ENCODE peak calls at places on chromosomes 12 and 14, in four cellular contexts. Z, U, J and R are unnamed samples.

GRCh38 chr14:32509632-32510187 is 180.6 kb downstream of the AKAP6 start:
- DNase-seq in Z (peak), U (no peak), J (peak), R (no peak)

GRCh38 chr12:5708371-5708770 is 236.7 kb downstream of the ANO2 start:
- DNase-seq in Z (no peak), U (no peak), J (no peak), R (no peak)

GRCh38 chr14:23727566-23728335 is 91.6 kb downstream of the DHRS2 start:
- DNase-seq in Z (peak), U (no peak), J (peak), R (peak)

GRCh38 chr14:70448633-70449032 is 3.3 kb upstream of the ADAM21 start:
- DNase-seq in Z (peak), U (no peak), J (no peak), R (no peak)

GRCh38 chr12:48629541-48629940 is 52.5 kb downstream of the KANSL2 start:
- DNase-seq in Z (no peak), U (no peak), J (no peak), R (no peak)

GRCh38 chr12:108008163-108008562 is 120.9 kb upstream of the WSCD2 start:
- DNase-seq in Z (no peak), U (no peak), J (no peak), R (no peak)

GRCh38 chr12:104419717-104420116 is 37.0 kb upstream of the CHST11 start:
- DNase-seq in Z (no peak), U (no peak), J (no peak), R (no peak)

GRCh38 chr12:114799574-114800487 is 115.9 kb upstream of the TBX3 start:
- DNase-seq in Z (no peak), U (no peak), J (peak), R (no peak)

GRCh38 chr12:131444220-131445164 is 266.4 kb upstream of the SFSWAP start:
- DNase-seq in Z (no peak), U (no peak), J (no peak), R (no peak)

GRCh38 chr14:94021416-94022157 is 4.6 kb upstream of the OTUB2 start:
- DNase-seq in Z (peak), U (no peak), J (peak), R (no peak)

GRCh38 chr14:89921896-89922548 is 32.5 kb downstream of the EFCAB11 start:
- DNase-seq in Z (peak), U (no peak), J (peak), R (no peak)

GRCh38 chr14:52950410-52950897 is 396 bp downstream of the FERMT2 start:
- DNase-seq in Z (peak), U (peak), J (no peak), R (no peak)

GRCh38 chr12:118290130-118290529 is 82.6 kb downstream of the TAOK3 start:
- DNase-seq in Z (peak), U (no peak), J (peak), R (no peak)

GRCh38 chr12:15584366-15585041 is 204.7 kb downstream of the EPS8 start:
- DNase-seq in Z (peak), U (peak), J (peak), R (peak)

GRCh38 chr14:92951912-92952471 is 29.0 kb downstream of the CHGA start:
- DNase-seq in Z (peak), U (peak), J (peak), R (peak)

GRCh38 chr14:100010679-100011078 is 54.5 kb upstream of the EVL start:
- DNase-seq in Z (no peak), U (no peak), J (no peak), R (no peak)
- H3K4me3 ChIP-seq in Z (no peak), U (no peak), J (no peak), R (no peak)

GRCh38 chr12:27331927-27332324 is 710 bp upstream of the BMAL2 start:
- DNase-seq in Z (peak), U (no peak), J (no peak), R (no peak)

GRCh38 chr12:27333311-27334009 is 824 bp downstream of the BMAL2 start:
- DNase-seq in Z (no peak), U (peak), J (no peak), R (peak)

GRCh38 chr12:27334052-27334720 is 1.6 kb downstream of the BMAL2 start:
- DNase-seq in Z (no peak), U (no peak), J (no peak), R (no peak)

GRCh38 chr12:27331299-27331926 is 1.2 kb upstream of the BMAL2 start:
- DNase-seq in Z (peak), U (no peak), J (peak), R (no peak)

DNA sequence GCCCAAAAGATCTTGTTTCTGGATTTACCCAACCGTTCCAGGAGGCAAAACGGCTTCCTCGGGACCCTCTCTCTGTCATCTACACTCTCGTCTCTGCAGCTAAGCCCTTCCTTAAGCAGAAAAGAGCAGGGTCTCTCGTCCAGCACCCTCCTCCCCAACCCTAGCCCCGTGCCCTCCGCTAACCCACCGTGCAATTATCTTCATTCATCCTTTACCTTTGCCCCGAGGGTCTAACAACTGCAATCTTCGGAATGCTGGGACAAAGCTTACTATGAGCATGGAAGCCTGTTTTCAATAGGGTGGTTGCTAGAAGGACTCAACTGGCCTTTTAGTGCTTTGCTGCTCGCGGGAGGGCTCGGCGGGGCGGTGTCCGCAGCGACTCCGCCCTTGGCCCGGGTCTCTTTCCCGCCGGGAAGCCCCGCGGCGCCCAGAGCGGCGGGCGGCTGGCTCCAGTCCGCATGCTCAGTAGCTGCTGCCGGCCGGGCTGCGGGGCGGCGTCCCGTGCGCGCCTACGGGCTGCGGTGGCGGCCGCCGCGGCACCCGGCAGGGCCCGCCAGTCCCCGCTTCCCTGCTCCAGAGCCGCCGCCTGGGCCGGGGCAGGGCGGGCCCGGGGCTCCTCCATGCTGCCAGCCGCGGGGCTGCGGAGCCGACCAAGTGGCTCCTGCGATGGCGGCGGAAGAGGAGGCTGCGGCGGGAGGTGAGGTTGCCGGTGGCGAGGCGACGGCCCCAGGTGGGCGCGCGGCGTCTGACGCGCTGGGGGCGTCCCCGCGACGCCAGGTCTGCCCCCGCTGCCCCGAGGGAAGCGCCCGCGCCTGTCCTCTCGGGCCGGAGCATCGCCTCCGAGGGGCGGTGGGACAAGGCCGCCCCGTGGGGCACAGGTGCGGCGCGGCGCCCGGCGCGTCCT is at the start of gene BMAL2:
- DNase-seq in Z (peak), U (peak), J (peak), R (peak)
- H3K4me3 ChIP-seq in Z (peak), U (peak), J (peak), R (peak)

GRCh38 chr12:96720363-96720705 is 186.7 kb upstream of the NEDD1 start:
- DNase-seq in Z (no peak), U (peak), J (no peak), R (no peak)

GRCh38 chr12:96714199-96714598 is 192.9 kb upstream of the NEDD1 start:
- DNase-seq in Z (no peak), U (no peak), J (no peak), R (no peak)

GRCh38 chr12:96719671-96720362 is 187.2 kb upstream of the NEDD1 start:
- DNase-seq in Z (peak), U (no peak), J (peak), R (peak)
- H3K4me3 ChIP-seq in Z (peak), U (peak), J (peak), R (peak)

GRCh38 chr14:59215757-59216156 is 27.3 kb downstream of the DAAM1 start:
- DNase-seq in Z (no peak), U (no peak), J (no peak), R (no peak)

GRCh38 chr14:59217011-59217410 is 28.5 kb downstream of the DAAM1 start:
- DNase-seq in Z (peak), U (no peak), J (peak), R (no peak)

GRCh38 chr14:59214702-59215302 is 26.3 kb downstream of the DAAM1 start:
- DNase-seq in Z (no peak), U (no peak), J (no peak), R (no peak)

GRCh38 chr14:59215353-59215752 is 26.9 kb downstream of the DAAM1 start:
- DNase-seq in Z (peak), U (no peak), J (peak), R (no peak)

GRCh38 chr14:59213368-59214315 is 25.2 kb downstream of the DAAM1 start:
- DNase-seq in Z (peak), U (no peak), J (peak), R (no peak)
- H3K4me3 ChIP-seq in Z (no peak), U (no peak), J (no peak), R (no peak)

DNA sequence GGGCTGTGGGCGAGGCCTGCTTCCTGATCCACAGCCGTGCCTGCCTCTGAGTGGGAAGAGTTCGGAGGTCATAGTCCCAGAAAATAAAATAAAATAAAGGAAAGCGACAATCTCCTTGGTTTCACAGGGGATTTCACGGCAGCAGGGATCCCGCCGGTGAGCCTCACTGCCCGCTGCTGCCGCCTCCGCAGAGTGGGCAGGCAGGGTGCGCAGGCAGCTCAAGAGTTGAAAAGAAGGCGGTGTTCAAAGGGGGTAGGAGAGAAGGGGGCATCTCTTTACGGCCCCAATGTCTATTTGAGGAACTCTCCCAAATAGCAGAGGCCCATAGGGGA is 3.1 kb upstream of the HOXC9 start:
- DNase-seq in Z (no peak), U (no peak), J (no peak), R (no peak)
- H3K4me3 ChIP-seq in Z (no peak), U (no peak), J (no peak), R (no peak)

DNA sequence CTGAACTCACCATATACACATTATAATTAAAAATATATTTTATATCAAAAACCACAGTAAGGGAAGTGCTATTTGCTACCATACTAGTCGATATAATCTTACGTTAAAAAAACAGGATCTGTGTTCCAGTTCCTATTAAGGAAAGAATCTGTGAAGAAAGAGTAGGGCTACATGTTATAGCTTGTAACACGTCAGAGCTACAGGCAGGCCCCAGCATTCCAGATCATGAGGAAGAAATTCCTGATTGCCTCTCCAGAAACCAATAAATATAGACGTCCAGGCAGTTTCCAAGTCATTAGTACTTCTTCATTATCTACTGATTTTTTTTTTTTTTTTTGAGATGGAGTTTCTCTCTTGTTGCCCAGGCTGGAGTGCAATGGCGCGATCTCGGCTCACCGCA is 20.6 kb downstream of the SGPP1 start:
- DNase-seq in Z (no peak), U (no peak), J (no peak), R (no peak)
- H3K4me3 ChIP-seq in Z (no peak), U (no peak), J (no peak), R (no peak)

GRCh38 chr14:105165134-105165704 is 3.4 kb downstream of the JAG2 start:
- DNase-seq in Z (no peak), U (no peak), J (no peak), R (no peak)
- H3K4me3 ChIP-seq in Z (no peak), U (no peak), J (no peak), R (no peak)

GRCh38 chr12:54648265-54648664 is at the start of gene DCD:
- DNase-seq in Z (no peak), U (no peak), J (no peak), R (no peak)

GRCh38 chr12:54653025-54653424 is 4.9 kb upstream of the DCD start:
- DNase-seq in Z (no peak), U (no peak), J (no peak), R (no peak)

GRCh38 chr12:54649825-54650224 is 1.7 kb upstream of the DCD start:
- DNase-seq in Z (no peak), U (no peak), J (no peak), R (no peak)

GRCh38 chr12:54650884-54651283 is 2.7 kb upstream of the DCD start:
- DNase-seq in Z (no peak), U (no peak), J (no peak), R (no peak)

GRCh38 chr12:54650409-54650808 is 2.2 kb upstream of the DCD start:
- DNase-seq in Z (no peak), U (no peak), J (peak), R (no peak)
- H3K4me3 ChIP-seq in Z (no peak), U (no peak), J (no peak), R (no peak)

DNA sequence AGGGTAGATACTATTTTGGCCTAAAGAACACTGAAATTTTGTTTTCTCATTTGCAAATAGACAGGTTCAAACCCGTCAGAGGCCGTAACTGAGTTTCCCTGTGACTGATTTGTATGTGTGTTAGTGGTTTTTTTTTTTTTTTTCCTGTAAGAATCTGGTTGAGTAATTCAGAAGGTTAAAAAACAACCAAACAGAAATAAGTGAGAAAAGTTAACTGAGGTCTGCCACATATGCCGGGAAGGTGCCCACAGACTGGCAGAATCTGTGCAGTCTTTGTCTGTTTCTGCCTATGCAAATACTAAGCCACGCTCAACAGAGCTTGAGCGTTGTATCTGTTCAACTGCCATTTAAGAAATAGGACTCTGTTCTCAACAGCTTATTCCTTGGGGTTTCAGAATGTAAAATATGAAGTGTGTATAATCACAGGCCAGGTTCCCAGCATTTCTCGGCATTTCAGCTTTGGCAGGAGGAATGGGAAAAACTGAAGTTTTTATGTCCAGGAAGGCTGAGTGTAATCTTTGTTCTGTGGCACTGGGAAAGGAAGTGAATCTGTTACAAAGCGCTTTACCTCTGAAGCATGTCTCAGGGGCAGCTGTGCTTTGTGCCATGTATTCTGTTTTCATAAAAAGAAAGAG is 181.9 kb downstream of the PRKCH start:
- DNase-seq in Z (peak), U (peak), J (peak), R (peak)
- H3K4me3 ChIP-seq in Z (no peak), U (no peak), J (no peak), R (peak)

GRCh38 chr12:98743362-98743953 is 98.4 kb downstream of the APAF1 start:
- DNase-seq in Z (no peak), U (no peak), J (no peak), R (no peak)

GRCh38 chr12:98744692-98745091 is 99.6 kb downstream of the APAF1 start:
- DNase-seq in Z (no peak), U (no peak), J (no peak), R (no peak)

GRCh38 chr12:98741229-98741614 is 96.1 kb downstream of the APAF1 start:
- DNase-seq in Z (no peak), U (no peak), J (peak), R (no peak)

GRCh38 chr12:98741615-98742265 is 96.7 kb downstream of the APAF1 start:
- DNase-seq in Z (no peak), U (no peak), J (no peak), R (no peak)

GRCh38 chr12:98745578-98746391 is 100.7 kb downstream of the APAF1 start:
- DNase-seq in Z (no peak), U (no peak), J (no peak), R (no peak)
- H3K4me3 ChIP-seq in Z (peak), U (peak), J (peak), R (no peak)